ENCODE peak calls at places on chromosome 15, in eight cellular contexts. V, X, B, J, D, I, Z and M are unnamed samples.

GRCh38 chr15:59838900-59839299 is 149.8 kb upstream of the BNIP2 start:
- DNase-seq in Z (peak; percentile 55), D (no peak), V (no peak), J (no peak), X (no peak), B (no peak), I (no peak), M (no peak)

GRCh38 chr15:25789206-25789605 is 73.9 kb downstream of the ATP10A start:
- DNase-seq in I (peak; percentile 8), Z (no peak), V (no peak), J (peak; percentile 50), X (no peak), D (no peak), B (no peak), M (no peak)

GRCh38 chr15:57647791-57648130 is 56.1 kb downstream of the MYZAP start:
- DNase-seq in Z (peak; percentile 87), B (peak; percentile 45), I (peak; percentile 26), J (no peak), X (no peak), V (peak; percentile 29), D (peak; percentile 53), M (no peak)

GRCh38 chr15:50971115-50971514 is 62.6 kb downstream of the AP4E1 start:
- DNase-seq in V (no peak), I (no peak), Z (no peak), X (no peak), J (no peak), B (no peak), D (no peak), M (no peak)

GRCh38 chr15:86362556-86362955 is 282.9 kb downstream of the AGBL1 start:
- DNase-seq in X (no peak), B (no peak), D (no peak), V (peak; percentile 42), J (no peak), I (no peak), Z (peak; percentile 74), M (no peak)

GRCh38 chr15:70407955-70408354 is 310.2 kb upstream of the TLE3 start:
- DNase-seq in Z (no peak), I (no peak), D (no peak), J (no peak), V (no peak), X (no peak), B (no peak), M (no peak)

GRCh38 chr15:66789029-66790025 is 87.3 kb downstream of the SMAD6 start:
- DNase-seq in J (peak; percentile 60), V (peak; percentile 83), I (peak; percentile 84), D (no peak), Z (no peak), X (no peak), B (no peak), M (peak; percentile 47)

GRCh38 chr15:72835289-72835890 is 51.8 kb upstream of the ADPGK start:
- DNase-seq in Z (no peak), X (no peak), I (peak; percentile 27), J (no peak), B (no peak), D (peak; percentile 63), V (peak; percentile 78), M (peak; percentile 55)

GRCh38 chr15:78571382-78571781 is 6.1 kb downstream of the CHRNA5 start:
- DNase-seq in J (no peak), V (no peak), Z (no peak), I (no peak), X (no peak), D (no peak), B (no peak), M (no peak)

GRCh38 chr15:31214158-31214863 is 112.3 kb upstream of the KLF13 start:
- DNase-seq in X (no peak), J (no peak), D (no peak), V (no peak), I (no peak), B (no peak), Z (no peak), M (no peak)

GRCh38 chr15:33729648-33730047 is 238.6 kb upstream of the CHRM5 start:
- DNase-seq in V (no peak), J (no peak), D (no peak), Z (no peak), B (no peak), X (no peak), I (peak; percentile 9), M (no peak)

GRCh38 chr15:22240951-22241350 is 160.6 kb downstream of the OR4M2 start:
- DNase-seq in I (no peak), X (no peak), B (no peak), D (no peak), V (no peak), Z (no peak), J (no peak), M (no peak)

GRCh38 chr15:71044006-71044405 is 71.3 kb upstream of the THSD4 start:
- DNase-seq in D (no peak), Z (no peak), I (peak; percentile 49), X (no peak), B (no peak), V (no peak), J (no peak), M (no peak)

GRCh38 chr15:101092867-101093202 is 159.0 kb downstream of the CHSY1 start:
- DNase-seq in V (no peak), B (no peak), X (no peak), I (no peak), J (no peak), D (no peak), Z (no peak), M (no peak)

GRCh38 chr15:69225355-69226027 is 65.1 kb downstream of the GLCE start:
- DNase-seq in B (no peak), D (no peak), V (peak; percentile 37), J (no peak), Z (no peak), X (no peak), I (peak; percentile 74), M (no peak)

GRCh38 chr15:85614059-85614458 is 180.7 kb downstream of the KLHL25 start:
- DNase-seq in X (no peak), B (no peak), Z (no peak), V (no peak), I (peak; percentile 45), J (no peak), D (no peak), M (no peak)

GRCh38 chr15:70669966-70670658 is 93.2 kb downstream of the UACA start:
- DNase-seq in J (peak; percentile 75), D (peak; percentile 53), V (peak; percentile 61), X (no peak), I (peak; percentile 47), Z (no peak), B (peak; percentile 27), M (no peak)

GRCh38 chr15:40930430-40931299 is 1.5 kb downstream of the DLL4 start:
- DNase-seq in Z (no peak), I (peak; percentile 47), B (no peak), V (peak; percentile 75), D (peak; percentile 81), J (peak; percentile 83), X (no peak), M (no peak)

GRCh38 chr15:40928351-40928974 is 677 bp upstream of the DLL4 start:
- DNase-seq in D (peak; percentile 78), Z (no peak), X (no peak), J (peak; percentile 27), B (no peak), I (no peak), V (peak; percentile 74), M (no peak)

GRCh38 chr15:40928975-40929729 is at the start of gene DLL4:
- DNase-seq in Z (no peak), X (no peak), V (peak; percentile 86), J (peak; percentile 74), D (peak; percentile 89), I (peak; percentile 50), B (peak; percentile 67), M (no peak)

GRCh38 chr15:40931300-40932142 is 2.4 kb downstream of the DLL4 start:
- DNase-seq in I (no peak), V (no peak), X (no peak), J (peak; percentile 18), Z (no peak), B (no peak), D (peak; percentile 42), M (no peak)

GRCh38 chr15:40929730-40930429 is 740 bp downstream of the DLL4 start:
- DNase-seq in J (peak; percentile 71), V (no peak), I (peak; percentile 74), B (peak; percentile 55), X (no peak), D (peak; percentile 62), Z (no peak), M (no peak)
- H3K4me1 ChIP-seq in J (peaks cover 65% of the 10 kb centered on the region), V (peaks cover 2% of the 10 kb centered on the region), I (peaks cover 11% of the 10 kb centered on the region), B (peaks cover 15% of the 10 kb centered on the region), X (peaks cover 55% of the 10 kb centered on the region), D (peaks cover 28% of the 10 kb centered on the region), Z (peaks cover 72% of the 10 kb centered on the region), M (peaks cover 8% of the 10 kb centered on the region)

GRCh38 chr15:63212050-63212973 is 22.9 kb downstream of the RAB8B start:
- DNase-seq in I (peak; percentile 74), B (no peak), D (no peak), V (no peak), J (no peak), Z (no peak), X (no peak), M (no peak)
- H3K4me3 ChIP-seq in I (no peak overlapping the region), B (no peak overlapping the region), D (no peak overlapping the region), V (no peak overlapping the region), J (no peak overlapping the region), Z (no peak overlapping the region), X (peak overlapping the region; percentile 7), M (no peak overlapping the region)

DNA sequence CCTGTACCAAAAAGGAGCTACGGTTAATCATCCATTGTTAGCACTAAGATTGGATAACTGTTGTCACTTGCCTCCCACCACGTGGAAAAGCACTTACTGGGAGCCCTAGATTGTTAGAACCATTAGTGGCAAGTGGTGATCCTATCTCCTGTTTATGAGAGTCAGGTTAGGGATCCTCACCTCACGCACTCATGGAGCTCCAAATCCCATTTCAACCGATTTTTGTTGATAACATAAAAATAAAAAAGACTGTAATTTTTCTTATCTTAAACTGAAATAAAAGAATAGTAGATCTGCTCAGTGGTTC is 952 bp downstream of the ZNF770 start:
- DNase-seq in V (peak; percentile 42), B (no peak), I (no peak), Z (no peak), D (no peak), X (no peak), J (no peak), M (no peak)
- H3K4me1 ChIP-seq in V (peaks cover 8% of the 10 kb centered on the region), B (peaks cover 26% of the 10 kb centered on the region), I (peaks cover 23% of the 10 kb centered on the region), Z (peaks cover 43% of the 10 kb centered on the region), D (peaks cover 10% of the 10 kb centered on the region), X (peaks cover 15% of the 10 kb centered on the region), J (peaks cover 44% of the 10 kb centered on the region), M (no peaks in the 10 kb centered on the region)

GRCh38 chr15:74531144-74531811 is 9.7 kb upstream of the ARID3B start:
- DNase-seq in D (no peak), X (no peak), J (no peak), B (no peak), V (peak; percentile 94), Z (no peak), I (peak; percentile 74), M (peak; percentile 63)

GRCh38 chr15:74537736-74538135 is 3.3 kb upstream of the ARID3B start:
- DNase-seq in B (no peak), D (no peak), X (no peak), Z (no peak), J (no peak), V (peak; percentile 53), I (no peak), M (no peak)

GRCh38 chr15:74530771-74531143 is 10.3 kb upstream of the ARID3B start:
- DNase-seq in I (no peak), V (no peak), D (no peak), B (no peak), J (no peak), X (no peak), Z (no peak), M (no peak)

GRCh38 chr15:74540135-74540760 is 772 bp upstream of the ARID3B start:
- DNase-seq in D (peak; percentile 32), V (peak; percentile 41), B (no peak), J (no peak), X (no peak), Z (no peak), I (no peak), M (no peak)

GRCh38 chr15:74535388-74536084 is 5.5 kb upstream of the ARID3B start:
- DNase-seq in I (no peak), J (no peak), B (no peak), X (no peak), D (no peak), Z (no peak), V (no peak), M (no peak)
- H3K4me3 ChIP-seq in I (no peak overlapping the region), J (no peak overlapping the region), B (no peak overlapping the region), X (no peak overlapping the region), D (no peak overlapping the region), Z (no peak overlapping the region), V (no peak overlapping the region), M (no peak overlapping the region)